ENCODE peak calls at places on chromosome 17, in ten cellular contexts. I is mucosa of gallbladder, R is fibroblast of mammary gland, P is AG08396, U is T-cell, A is astrocyte of the spinal cord, N is H54, J is mammary epithelial cell, E is AML-193, K is heart left ventricle. V is an unnamed sample.

GRCh38 chr17:72296456-72296855 is 175.6 kb downstream of the SOX9 start:
- DNase-seq in I (no peak), R (peak; percentile 25), P (no peak), U (no peak), A (no peak), N (no peak), J (peak; percentile 48), E (no peak), K (no peak), V (peak; percentile 20)

GRCh38 chr17:61669522-61669921 is 78.5 kb upstream of the NACA2 start:
- DNase-seq in I (no peak), R (no peak), P (no peak), U (no peak), A (no peak), N (no peak), J (no peak), E (no peak), K (no peak), V (no peak)

GRCh38 chr17:58968662-58969061 is 138.0 kb downstream of the TRIM37 start:
- DNase-seq in I (no peak), R (no peak), P (no peak), U (no peak), A (no peak), N (no peak), J (no peak), E (no peak), K (no peak), V (no peak)

GRCh38 chr17:78724544-78724943 is 57.5 kb downstream of the CYTH1 start:
- DNase-seq in I (no peak), R (no peak), P (peak; percentile 36), U (no peak), A (no peak), N (no peak), J (no peak), E (no peak), K (peak; percentile 56), V (no peak)

GRCh38 chr17:55089955-55090573 is 121.5 kb downstream of the STXBP4 start:
- DNase-seq in I (no peak), R (peak; percentile 33), P (no peak), U (no peak), A (peak; percentile 34), N (peak; percentile 2), J (no peak), E (no peak), K (no peak), V (peak; percentile 33)

GRCh38 chr17:67246648-67247415 is 1.8 kb upstream of the HELZ start:
- DNase-seq in I (peak; percentile 79), R (peak; percentile 58), P (no peak), U (no peak), A (peak; percentile 55), N (peak; percentile 91), J (peak; percentile 97), E (no peak), K (no peak), V (peak; percentile 42)

GRCh38 chr17:68296217-68297140 is 5.2 kb downstream of the ARSG start:
- DNase-seq in I (peak; percentile 21), R (no peak), P (no peak), U (peak; percentile 63), A (no peak), N (no peak), J (no peak), E (peak; percentile 44), K (no peak), V (no peak)

GRCh38 chr17:78366109-78366848 is 6.4 kb upstream of the SOCS3 start:
- DNase-seq in I (no peak), R (no peak), P (no peak), U (no peak), A (peak; percentile 50), N (no peak), J (no peak), E (no peak), K (peak; percentile 53), V (no peak)

GRCh38 chr17:80845863-80846671 is 145.6 kb upstream of the CHMP6 start:
- DNase-seq in I (no peak), R (no peak), P (no peak), U (no peak), A (no peak), N (no peak), J (no peak), E (no peak), K (no peak), V (no peak)

V was measured in fibroblast of pulmonary artery.